ENCODE peak calls at places on chromosomes 2 and 18, in four cellular contexts. C, M, D and P are unnamed samples.

GRCh38 chr2:239397856-239398470 is 2.9 kb downstream of the HDAC4 start:
- DNase-seq in M (no peak), C (peak), D (no peak), P (peak)

GRCh38 chr2:110219496-110220192 is 7.3 kb upstream of the MTLN start:
- DNase-seq in D (no peak), C (no peak), M (no peak), P (peak)

GRCh38 chr2:117972466-117973123 is 41.3 kb downstream of the CCDC93 start:
- DNase-seq in D (no peak), M (no peak), C (no peak), P (no peak)

GRCh38 chr2:12177052-12177994 is 430.9 kb downstream of the LPIN1 start:
- DNase-seq in D (peak), C (no peak), M (peak), P (no peak)

GRCh38 chr18:40868110-40868858 is 1086.8 kb upstream of the PIK3C3 start:
- DNase-seq in D (peak), M (no peak), C (no peak), P (no peak)

GRCh38 chr18:48933578-48934399 is 17.0 kb downstream of the SMAD7 start:
- DNase-seq in C (peak), D (peak), M (no peak), P (no peak)

GRCh38 chr2:9282713-9283112 is 76.1 kb downstream of the ASAP2 start:
- DNase-seq in D (no peak), C (no peak), M (no peak), P (no peak)

GRCh38 chr18:60549338-60549960 is 176.9 kb upstream of the MC4R start:
- DNase-seq in M (no peak), C (no peak), D (peak), P (peak)

GRCh38 chr2:221608442-221608841 is 36.3 kb upstream of the EPHA4 start:
- DNase-seq in M (no peak), C (no peak), D (no peak), P (no peak)

GRCh38 chr2:217413193-217413592 is 553.3 kb upstream of the TNP1 start:
- DNase-seq in D (no peak), M (no peak), C (no peak), P (no peak)

GRCh38 chr2:241070361-241070760 is 31.7 kb downstream of the MTERF4 start:
- DNase-seq in C (no peak), M (no peak), D (no peak), P (no peak)

GRCh38 chr2:178084273-178084672 is 11.7 kb upstream of the PDE11A start:
- DNase-seq in D (no peak), M (no peak), C (no peak), P (no peak)

GRCh38 chr18:13235326-13235937 is 16.9 kb downstream of the LDLRAD4 start:
- DNase-seq in D (no peak), C (no peak), M (no peak), P (no peak)

GRCh38 chr2:126913881-126914495 is 15.3 kb downstream of the TEX51 start:
- DNase-seq in C (peak), D (no peak), M (no peak), P (no peak)

GRCh38 chr2:38474058-38474457 is 97.0 kb upstream of the ATL2 start:
- DNase-seq in C (no peak), D (peak), M (no peak), P (no peak)

GRCh38 chr2:119301413-119301812 is 65.2 kb downstream of the C2orf76 start:
- DNase-seq in D (no peak), M (no peak), C (no peak), P (peak)

GRCh38 chr2:225328192-225328591 is 71.3 kb upstream of the NYAP2 start:
- DNase-seq in C (no peak), D (no peak), M (no peak), P (no peak)

GRCh38 chr2:203578511-203579130 is 43.5 kb upstream of the RAPH1 start:
- DNase-seq in C (no peak), D (no peak), M (no peak), P (no peak)

GRCh38 chr2:75606851-75607798 is 39.5 kb upstream of the MRPL19 start:
- DNase-seq in M (no peak), D (no peak), C (no peak), P (no peak)

GRCh38 chr2:23312996-23313606 is 71.9 kb upstream of the KLHL29 start:
- DNase-seq in D (peak), M (no peak), C (no peak), P (peak)

GRCh38 chr2:18441583-18441982 is 118.9 kb downstream of the RDH14 start:
- DNase-seq in D (no peak), M (no peak), C (no peak), P (no peak)

GRCh38 chr2:239663364-239663924 is 262.6 kb upstream of the HDAC4 start:
- DNase-seq in D (no peak), M (no peak), C (no peak), P (no peak)

GRCh38 chr2:199057936-199058335 is 399.8 kb downstream of the SATB2 start:
- DNase-seq in D (no peak), M (no peak), C (no peak), P (no peak)

GRCh38 chr18:68041327-68041726 is 524.8 kb upstream of the DSEL start:
- DNase-seq in M (no peak), C (no peak), D (no peak), P (no peak)

GRCh38 chr2:235129856-235130255 is 178.0 kb downstream of the SH3BP4 start:
- DNase-seq in D (no peak), M (no peak), C (no peak), P (no peak)

GRCh38 chr2:205730701-205731271 is 48.5 kb downstream of the NRP2 start:
- DNase-seq in D (no peak), C (no peak), M (no peak), P (no peak)

GRCh38 chr2:226424971-226425370 is 374.6 kb downstream of the IRS1 start:
- DNase-seq in C (no peak), M (no peak), D (no peak), P (no peak)

GRCh38 chr18:58202406-58202730 is 158.3 kb downstream of the NEDD4L start:
- DNase-seq in D (peak), M (no peak), C (no peak), P (no peak)

GRCh38 chr2:214649440-214650205 is 159.9 kb downstream of the BARD1 start:
- DNase-seq in C (no peak), M (no peak), D (no peak), P (peak)

GRCh38 chr2:151361674-151362380 is 4.4 kb downstream of the TNFAIP6 start:
- DNase-seq in C (no peak), D (no peak), M (no peak), P (no peak)

DNA sequence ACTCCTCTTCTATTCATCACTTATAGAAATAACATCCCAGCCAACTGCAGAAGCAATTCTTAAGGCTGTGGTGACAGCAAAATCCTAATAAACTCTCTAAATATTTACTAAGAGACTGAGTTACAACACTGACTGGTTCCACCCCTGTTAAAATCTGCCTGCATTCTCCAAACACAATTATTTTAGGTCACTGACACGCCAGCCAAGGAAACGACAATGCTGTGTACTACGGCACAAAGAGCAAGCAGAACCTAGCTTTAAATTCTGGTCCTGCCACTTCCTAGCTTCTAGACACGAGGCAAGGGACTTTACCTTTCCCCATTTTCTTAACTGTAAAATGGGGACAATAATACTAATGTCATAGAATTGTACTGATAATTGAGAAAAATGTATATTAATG is 4.1 kb downstream of the CYRIA start:
- DNase-seq in C (no peak), M (no peak), D (no peak), P (no peak)
- H3K27ac ChIP-seq in C (no peak), M (no peak), D (no peak), P (peak)

DNA sequence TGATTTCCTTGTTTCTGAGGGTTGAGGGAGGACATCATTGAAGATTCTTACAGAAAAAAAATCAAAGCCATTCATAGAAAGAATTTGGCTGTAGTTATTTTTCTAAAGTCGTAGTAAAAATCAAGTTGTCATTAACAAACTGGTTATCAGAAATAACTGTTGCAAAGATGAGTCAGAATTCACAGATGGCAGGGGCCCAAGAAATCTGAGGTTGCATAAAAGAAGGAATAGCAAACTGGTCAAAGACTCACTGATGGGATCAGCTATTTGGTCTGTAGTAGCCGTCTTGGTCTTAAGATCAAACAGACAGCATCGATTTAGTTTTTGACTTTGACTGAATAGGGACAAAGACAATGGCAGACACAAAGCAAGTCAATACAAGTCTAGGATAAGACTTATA is 334.3 kb downstream of the FIGN start:
- DNase-seq in D (no peak), C (no peak), M (no peak), P (peak)
- H3K27ac ChIP-seq in D (no peak), C (no peak), M (no peak), P (no peak)

GRCh38 chr2:43414033-43414432 is 181.8 kb downstream of the THADA start:
- DNase-seq in D (no peak), M (no peak), C (no peak), P (no peak)
- H3K27ac ChIP-seq in D (no peak), M (peak), C (no peak), P (no peak)

GRCh38 chr18:32576296-32576916 is 105.7 kb upstream of the GAREM1 start:
- DNase-seq in D (peak), C (no peak), M (no peak), P (peak)
- H3K27ac ChIP-seq in D (no peak), C (no peak), M (no peak), P (no peak)

GRCh38 chr2:168192839-168193616 is 54.4 kb downstream of the STK39 start:
- DNase-seq in C (no peak), D (no peak), M (no peak), P (peak)
- H3K27ac ChIP-seq in C (no peak), D (no peak), M (no peak), P (no peak)